ENCODE peak calls at places on chromosomes 2 and 18, in seven cellular contexts. H, C, G, L, O, F and N are unnamed samples.

GRCh38 chr2:119431976-119432881 is 575 bp downstream of the TMEM37 start:
- DNase-seq in L (peak; percentile 70), H (no peak), F (no peak), G (no peak), C (no peak), O (no peak), N (peak; percentile 23)

GRCh38 chr18:48896875-48897511 is 53.8 kb downstream of the SMAD7 start:
- DNase-seq in F (peak; percentile 19), H (no peak), C (peak; percentile 85), O (peak; percentile 98), L (peak; percentile 70), G (no peak), N (no peak)

GRCh38 chr2:5933669-5934068 is 241.5 kb downstream of the SOX11 start:
- DNase-seq in C (no peak), H (no peak), L (no peak), G (no peak), F (no peak), O (no peak), N (no peak)

GRCh38 chr2:240146141-240146561 is 5.7 kb upstream of the OTOS start:
- DNase-seq in H (peak; percentile 77), G (no peak), F (no peak), C (no peak), L (no peak), O (no peak), N (no peak)

GRCh38 chr2:181077128-181077709 is 96.8 kb downstream of the UBE2E3 start:
- DNase-seq in O (peak; percentile 60), C (peak; percentile 37), H (peak; percentile 37), L (no peak), F (peak; percentile 16), G (peak; percentile 22), N (peak; percentile 16)

GRCh38 chr18:8982416-8983183 is 119.9 kb upstream of the NDUFV2 start:
- DNase-seq in H (peak; percentile 61), G (peak; percentile 63), O (peak; percentile 60), C (no peak), L (no peak), F (no peak), N (peak; percentile 21)

GRCh38 chr2:42052702-42053481 is 5.1 kb downstream of the PKDCC start:
- DNase-seq in C (peak; percentile 35), O (no peak), H (no peak), L (no peak), G (no peak), F (no peak), N (no peak)

GRCh38 chr18:13471495-13471845 is 252.9 kb downstream of the LDLRAD4 start:
- DNase-seq in F (no peak), O (no peak), G (no peak), H (no peak), C (no peak), L (no peak), N (no peak)

GRCh38 chr2:240347949-240348500 is 87.4 kb upstream of the GPC1 start:
- DNase-seq in H (no peak), O (no peak), L (no peak), C (no peak), G (no peak), F (no peak), N (no peak)

GRCh38 chr2:133801956-133802355 is 233.7 kb upstream of the NCKAP5 start:
- DNase-seq in G (no peak), O (no peak), C (no peak), L (no peak), F (no peak), H (no peak), N (no peak)

GRCh38 chr18:79900610-79901570 is 50.6 kb downstream of the SLC66A2 start:
- DNase-seq in C (no peak), F (no peak), H (peak; percentile 27), O (no peak), G (no peak), L (no peak), N (no peak)

GRCh38 chr18:24204904-24205303 is 66.0 kb downstream of the CABYR start:
- DNase-seq in C (no peak), G (no peak), H (no peak), F (no peak), L (no peak), O (no peak), N (no peak)

GRCh38 chr2:43251171-43251731 is 24.8 kb upstream of the ZFP36L2 start:
- DNase-seq in O (peak; percentile 46), H (peak; percentile 80), F (no peak), L (no peak), G (no peak), C (no peak), N (peak; percentile 24)

GRCh38 chr2:54564439-54564838 is 108.3 kb downstream of the SPTBN1 start:
- DNase-seq in C (no peak), H (no peak), L (no peak), O (no peak), F (no peak), G (no peak), N (no peak)

GRCh38 chr2:8605350-8606065 is 76.3 kb upstream of the ID2 start:
- DNase-seq in O (no peak), C (no peak), L (no peak), G (no peak), F (no peak), H (no peak), N (no peak)

GRCh38 chr18:78986018-78986481 is 6.4 kb downstream of the SALL3 start:
- DNase-seq in H (peak; percentile 58), C (no peak), G (peak; percentile 10), L (peak; percentile 53), O (peak; percentile 17), F (no peak), N (peak; percentile 50)

GRCh38 chr2:177528341-177528740 is 135.8 kb downstream of the AGPS start:
- DNase-seq in F (no peak), C (no peak), L (no peak), H (no peak), G (no peak), O (no peak), N (no peak)

GRCh38 chr2:1227289-1227900 is 185.9 kb upstream of the TPO start:
- DNase-seq in F (no peak), H (no peak), L (no peak), C (no peak), G (no peak), O (no peak), N (no peak)

GRCh38 chr18:78974115-78974740 is 5.4 kb upstream of the SALL3 start:
- DNase-seq in L (peak; percentile 64), C (no peak), O (no peak), F (no peak), H (no peak), G (no peak), N (no peak)

GRCh38 chr2:51103205-51103604 is 71.3 kb upstream of the NRXN1 start:
- DNase-seq in O (peak; percentile 49), G (peak; percentile 4), H (peak; percentile 2), C (no peak), F (no peak), L (peak; percentile 51), N (no peak)

GRCh38 chr2:240529344-240529999 is 28.3 kb downstream of the ANKMY1 start:
- DNase-seq in C (no peak), L (no peak), O (no peak), F (no peak), H (no peak), G (no peak), N (no peak)

GRCh38 chr2:78908973-78909372 is 116.5 kb upstream of the REG3G start:
- DNase-seq in L (no peak), G (no peak), C (no peak), F (no peak), H (no peak), O (peak; percentile 9), N (no peak)

GRCh38 chr2:144523606-144524131 is 3.8 kb upstream of the ZEB2 start:
- DNase-seq in H (peak; percentile 67), O (no peak), C (no peak), G (no peak), F (no peak), L (peak; percentile 69), N (no peak)

GRCh38 chr2:121232626-121233265 is 52.3 kb downstream of the TFCP2L1 start:
- DNase-seq in F (no peak), G (no peak), O (no peak), H (no peak), L (no peak), C (no peak), N (no peak)
- TF ChIP-seq JUND in F (no peak), G (no peak), O (no peak), H (no peak), L (no peak), C (no peak), N (no peak)

DNA sequence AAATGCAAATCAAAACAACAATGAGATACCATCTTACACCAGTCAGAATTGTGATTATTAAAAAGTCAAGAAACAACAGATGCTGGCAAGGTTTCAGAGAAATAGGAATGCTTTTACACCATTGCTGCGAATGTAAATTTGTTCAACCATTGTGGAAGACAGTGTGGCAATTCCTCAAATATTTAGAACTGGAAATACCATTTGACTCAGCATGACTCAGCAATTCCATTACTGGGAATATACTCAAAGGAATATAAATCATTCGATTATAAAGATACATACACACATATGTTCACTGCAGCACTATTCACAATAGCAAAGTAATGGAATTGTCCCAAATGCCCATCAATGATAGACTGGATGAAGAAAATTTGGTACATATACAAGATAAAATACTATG is 516.7 kb downstream of the ERBB4 start:
- DNase-seq in H (no peak), C (no peak), G (peak; percentile 3), F (no peak), L (no peak), O (peak; percentile 7), N (peak; percentile 67)
- TF ChIP-seq JUND in H (peak; percentile 51), C (no peak), G (peak; percentile 17), F (no peak), L (no peak), O (no peak), N (no peak)

GRCh38 chr18:5417342-5417741 is 121.8 kb upstream of the ZBTB14 start:
- DNase-seq in C (no peak), F (no peak), O (no peak), G (no peak), L (no peak), H (no peak), N (no peak)
- TF ChIP-seq JUND in C (no peak), F (no peak), O (no peak), G (no peak), L (no peak), H (no peak), N (no peak)

GRCh38 chr2:86284401-86284841 is 53.0 kb downstream of the REEP1 start:
- DNase-seq in C (no peak), O (no peak), F (no peak), G (no peak), H (no peak), L (no peak), N (no peak)

GRCh38 chr2:86284987-86285386 is 52.4 kb downstream of the REEP1 start:
- DNase-seq in L (no peak), H (no peak), G (no peak), F (no peak), O (no peak), C (no peak), N (no peak)

GRCh38 chr2:86281066-86281700 is 56.2 kb downstream of the REEP1 start:
- DNase-seq in F (no peak), C (no peak), L (peak; percentile 4), G (no peak), H (no peak), O (no peak), N (no peak)

GRCh38 chr2:86285981-86286380 is 51.4 kb downstream of the REEP1 start:
- DNase-seq in G (no peak), C (no peak), L (no peak), F (no peak), H (no peak), O (no peak), N (no peak)

GRCh38 chr2:86283461-86284030 is 53.9 kb downstream of the REEP1 start:
- DNase-seq in L (no peak), C (no peak), F (no peak), H (no peak), O (no peak), G (no peak), N (peak; percentile 9)
- TF ChIP-seq JUND in L (no peak), C (no peak), F (no peak), H (no peak), O (no peak), G (no peak), N (no peak)

GRCh38 chr2:158507141-158507540 is 50.4 kb downstream of the PKP4 start:
- DNase-seq in L (no peak), O (no peak), C (no peak), G (no peak), F (no peak), H (no peak), N (no peak)
- TF ChIP-seq JUND in L (no peak), O (no peak), C (no peak), G (no peak), F (no peak), H (no peak), N (no peak)